ENCODE peak calls at places on chromosomes 13 and 19, in ten cellular contexts. One of them, this sample, is unnamed.

GRCh38 chr13:113398963-113399754 is 35.2 kb upstream of the GRTP1 start:
- DNase-seq in cardiac muscle cell: no peak
- DNase-seq in Calu3: no peak
- DNase-seq in astrocyte of the spinal cord: peak; percentile 81
- DNase-seq in tibial nerve: peak; percentile 12
- DNase-seq in retinal pigment epithelial cell: peak; percentile 35
- DNase-seq in IMR-90: no peak
- DNase-seq in GM12865: no peak
- DNase-seq in right atrium auricular region: no peak
- DNase-seq in PC-9: peak; percentile 45
- DNase-seq in this sample: no peak

GRCh38 chr19:35223856-35224505 is 4.6 kb downstream of the FAM187B start:
- DNase-seq in cardiac muscle cell: no peak
- DNase-seq in Calu3: no peak
- DNase-seq in astrocyte of the spinal cord: no peak
- DNase-seq in tibial nerve: no peak
- DNase-seq in retinal pigment epithelial cell: no peak
- DNase-seq in IMR-90: no peak
- DNase-seq in GM12865: no peak
- DNase-seq in right atrium auricular region: peak; percentile 38
- DNase-seq in PC-9: no peak
- DNase-seq in this sample: peak; percentile 10

GRCh38 chr13:109604894-109605293 is 181.5 kb downstream of the IRS2 start:
- DNase-seq in cardiac muscle cell: no peak
- DNase-seq in Calu3: no peak
- DNase-seq in astrocyte of the spinal cord: no peak
- DNase-seq in tibial nerve: no peak
- DNase-seq in retinal pigment epithelial cell: no peak
- DNase-seq in IMR-90: no peak
- DNase-seq in GM12865: no peak
- DNase-seq in right atrium auricular region: no peak
- DNase-seq in PC-9: no peak
- DNase-seq in this sample: no peak

GRCh38 chr19:9523885-9524474 is 14.5 kb downstream of the ZNF426 start:
- DNase-seq in cardiac muscle cell: no peak
- DNase-seq in Calu3: no peak
- DNase-seq in astrocyte of the spinal cord: peak; percentile 15
- DNase-seq in tibial nerve: no peak
- DNase-seq in retinal pigment epithelial cell: no peak
- DNase-seq in IMR-90: no peak
- DNase-seq in GM12865: no peak
- DNase-seq in right atrium auricular region: no peak
- DNase-seq in PC-9: no peak
- DNase-seq in this sample: no peak

GRCh38 chr19:43901395-43902390 is 33.4 kb downstream of the ZNF45 start:
- DNase-seq in cardiac muscle cell: peak; percentile 93
- DNase-seq in Calu3: peak; percentile 84
- DNase-seq in astrocyte of the spinal cord: peak; percentile 89
- DNase-seq in tibial nerve: peak; percentile 38
- DNase-seq in retinal pigment epithelial cell: peak; percentile 61
- DNase-seq in IMR-90: peak; percentile 88
- DNase-seq in GM12865: peak; percentile 87
- DNase-seq in right atrium auricular region: peak; percentile 69
- DNase-seq in PC-9: peak; percentile 68
- DNase-seq in this sample: peak; percentile 85

GRCh38 chr13:43301341-43301969 is 278.1 kb downstream of the DNAJC15 start:
- DNase-seq in cardiac muscle cell: no peak
- DNase-seq in Calu3: no peak
- DNase-seq in astrocyte of the spinal cord: no peak
- DNase-seq in tibial nerve: no peak
- DNase-seq in retinal pigment epithelial cell: no peak
- DNase-seq in IMR-90: peak; percentile 57
- DNase-seq in GM12865: no peak
- DNase-seq in right atrium auricular region: no peak
- DNase-seq in PC-9: no peak
- DNase-seq in this sample: no peak

GRCh38 chr19:34428549-34429285 is 536 bp downstream of the UBA2 start:
- DNase-seq in cardiac muscle cell: peak; percentile 46
- DNase-seq in Calu3: peak; percentile 5
- DNase-seq in astrocyte of the spinal cord: peak; percentile 33
- DNase-seq in tibial nerve: no peak
- DNase-seq in retinal pigment epithelial cell: no peak
- DNase-seq in IMR-90: peak; percentile 17
- DNase-seq in GM12865: peak; percentile 42
- DNase-seq in right atrium auricular region: no peak
- DNase-seq in PC-9: no peak
- DNase-seq in this sample: peak; percentile 68

GRCh38 chr13:113589961-113590339 is 5.4 kb downstream of the TFDP1 start:
- DNase-seq in cardiac muscle cell: no peak
- DNase-seq in Calu3: no peak
- DNase-seq in astrocyte of the spinal cord: no peak
- DNase-seq in tibial nerve: no peak
- DNase-seq in retinal pigment epithelial cell: no peak
- DNase-seq in IMR-90: no peak
- DNase-seq in GM12865: no peak
- DNase-seq in right atrium auricular region: no peak
- DNase-seq in PC-9: no peak
- DNase-seq in this sample: peak; percentile 7

GRCh38 chr19:21856751-21857150 is 20.8 kb upstream of the ZNF43 start:
- DNase-seq in cardiac muscle cell: no peak
- DNase-seq in Calu3: no peak
- DNase-seq in astrocyte of the spinal cord: no peak
- DNase-seq in tibial nerve: no peak
- DNase-seq in retinal pigment epithelial cell: no peak
- DNase-seq in IMR-90: no peak
- DNase-seq in GM12865: no peak
- DNase-seq in right atrium auricular region: no peak
- DNase-seq in PC-9: no peak
- DNase-seq in this sample: no peak

GRCh38 chr13:75581874-75582640 is 32.5 kb downstream of the UCHL3 start:
- DNase-seq in cardiac muscle cell: no peak
- DNase-seq in Calu3: no peak
- DNase-seq in astrocyte of the spinal cord: no peak
- DNase-seq in tibial nerve: no peak
- DNase-seq in retinal pigment epithelial cell: peak; percentile 39
- DNase-seq in IMR-90: peak; percentile 18
- DNase-seq in GM12865: no peak
- DNase-seq in right atrium auricular region: no peak
- DNase-seq in PC-9: no peak
- DNase-seq in this sample: no peak

GRCh38 chr13:39451301-39451700 is 151.7 kb downstream of the LHFPL6 start:
- DNase-seq in cardiac muscle cell: peak; percentile 71
- DNase-seq in Calu3: no peak
- DNase-seq in astrocyte of the spinal cord: peak; percentile 40
- DNase-seq in tibial nerve: no peak
- DNase-seq in retinal pigment epithelial cell: peak; percentile 47
- DNase-seq in IMR-90: peak; percentile 16
- DNase-seq in GM12865: no peak
- DNase-seq in right atrium auricular region: no peak
- DNase-seq in PC-9: no peak
- DNase-seq in this sample: no peak

GRCh38 chr19:14375582-14376291 is 5.5 kb upstream of the ADGRE5 start:
- DNase-seq in cardiac muscle cell: peak; percentile 19
- DNase-seq in Calu3: no peak
- DNase-seq in astrocyte of the spinal cord: no peak
- DNase-seq in tibial nerve: no peak
- DNase-seq in retinal pigment epithelial cell: no peak
- DNase-seq in IMR-90: peak; percentile 22
- DNase-seq in GM12865: no peak
- DNase-seq in right atrium auricular region: peak; percentile 66
- DNase-seq in PC-9: no peak
- DNase-seq in this sample: peak; percentile 18

GRCh38 chr13:90545070-90545840 is 802.2 kb upstream of the MIR17HG start:
- DNase-seq in cardiac muscle cell: peak; percentile 14
- DNase-seq in Calu3: peak; percentile 13
- DNase-seq in astrocyte of the spinal cord: no peak
- DNase-seq in tibial nerve: no peak
- DNase-seq in retinal pigment epithelial cell: no peak
- DNase-seq in IMR-90: no peak
- DNase-seq in GM12865: no peak
- DNase-seq in right atrium auricular region: no peak
- DNase-seq in PC-9: no peak
- DNase-seq in this sample: no peak

GRCh38 chr19:37654118-37654517 is 1.1 kb downstream of the ZFP30 start:
- DNase-seq in cardiac muscle cell: peak; percentile 21
- DNase-seq in Calu3: no peak
- DNase-seq in astrocyte of the spinal cord: peak; percentile 24
- DNase-seq in tibial nerve: no peak
- DNase-seq in retinal pigment epithelial cell: peak; percentile 7
- DNase-seq in IMR-90: no peak
- DNase-seq in GM12865: no peak
- DNase-seq in right atrium auricular region: no peak
- DNase-seq in PC-9: no peak
- DNase-seq in this sample: no peak

GRCh38 chr19:9531933-9532332 is 6.5 kb downstream of the ZNF426 start:
- DNase-seq in cardiac muscle cell: no peak
- DNase-seq in Calu3: no peak
- DNase-seq in astrocyte of the spinal cord: no peak
- DNase-seq in tibial nerve: no peak
- DNase-seq in retinal pigment epithelial cell: no peak
- DNase-seq in IMR-90: peak; percentile 45
- DNase-seq in GM12865: no peak
- DNase-seq in right atrium auricular region: no peak
- DNase-seq in PC-9: no peak
- DNase-seq in this sample: no peak

GRCh38 chr13:48081739-48082138 is 13.2 kb downstream of the MED4 start:
- DNase-seq in cardiac muscle cell: no peak
- DNase-seq in Calu3: no peak
- DNase-seq in astrocyte of the spinal cord: no peak
- DNase-seq in tibial nerve: no peak
- DNase-seq in retinal pigment epithelial cell: no peak
- DNase-seq in IMR-90: no peak
- DNase-seq in GM12865: no peak
- DNase-seq in right atrium auricular region: no peak
- DNase-seq in PC-9: no peak
- DNase-seq in this sample: no peak

GRCh38 chr13:48072304-48072703 is 22.6 kb downstream of the MED4 start:
- DNase-seq in cardiac muscle cell: no peak
- DNase-seq in Calu3: no peak
- DNase-seq in astrocyte of the spinal cord: no peak
- DNase-seq in tibial nerve: no peak
- DNase-seq in retinal pigment epithelial cell: no peak
- DNase-seq in IMR-90: no peak
- DNase-seq in GM12865: no peak
- DNase-seq in right atrium auricular region: no peak
- DNase-seq in PC-9: no peak
- DNase-seq in this sample: no peak

GRCh38 chr13:48074006-48074405 is 20.9 kb downstream of the MED4 start:
- DNase-seq in cardiac muscle cell: no peak
- DNase-seq in Calu3: no peak
- DNase-seq in astrocyte of the spinal cord: no peak
- DNase-seq in tibial nerve: no peak
- DNase-seq in retinal pigment epithelial cell: no peak
- DNase-seq in IMR-90: no peak
- DNase-seq in GM12865: no peak
- DNase-seq in right atrium auricular region: no peak
- DNase-seq in PC-9: no peak
- DNase-seq in this sample: no peak

GRCh38 chr13:48072787-48073186 is 22.1 kb downstream of the MED4 start:
- DNase-seq in cardiac muscle cell: no peak
- DNase-seq in Calu3: no peak
- DNase-seq in astrocyte of the spinal cord: no peak
- DNase-seq in tibial nerve: no peak
- DNase-seq in retinal pigment epithelial cell: no peak
- DNase-seq in IMR-90: no peak
- DNase-seq in GM12865: no peak
- DNase-seq in right atrium auricular region: no peak
- DNase-seq in PC-9: no peak
- DNase-seq in this sample: no peak

DNA sequence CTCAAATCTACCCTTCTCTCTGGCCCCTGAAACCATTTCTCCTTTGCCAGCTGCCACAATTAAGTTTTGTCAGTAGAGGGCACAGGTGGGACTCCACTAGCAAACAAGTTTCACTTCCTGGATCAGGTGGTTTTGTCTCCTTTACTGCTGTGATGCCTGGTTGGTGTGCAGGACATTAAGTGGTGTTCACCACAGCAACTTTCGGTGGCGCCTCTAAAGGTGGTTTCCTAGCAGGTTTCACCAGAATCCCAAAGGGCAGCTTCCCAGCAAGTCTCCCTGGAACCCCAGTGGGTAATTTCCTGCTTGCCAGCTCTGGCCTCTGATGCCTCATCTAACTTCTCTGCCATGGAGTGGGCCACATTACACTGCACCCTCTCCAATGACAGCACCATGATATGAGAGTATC is 16.6 kb downstream of the MED4 start:
- DNase-seq in cardiac muscle cell: no peak
- DNase-seq in Calu3: peak; percentile 14
- DNase-seq in astrocyte of the spinal cord: no peak
- DNase-seq in tibial nerve: no peak
- DNase-seq in retinal pigment epithelial cell: no peak
- DNase-seq in IMR-90: no peak
- DNase-seq in GM12865: peak; percentile 81
- DNase-seq in right atrium auricular region: no peak
- DNase-seq in PC-9: no peak
- DNase-seq in this sample: peak; percentile 48
- TF ChIP-seq CTCF in cardiac muscle cell: peak; percentile 27
- TF ChIP-seq CTCF in Calu3: no peak
- TF ChIP-seq CTCF in astrocyte of the spinal cord: peak; percentile 4
- TF ChIP-seq CTCF in tibial nerve: peak; percentile 9
- TF ChIP-seq CTCF in retinal pigment epithelial cell: peak; percentile 32
- TF ChIP-seq CTCF in IMR-90: no peak
- TF ChIP-seq CTCF in GM12865: peak; percentile 45
- TF ChIP-seq CTCF in right atrium auricular region: no peak
- TF ChIP-seq CTCF in PC-9: no peak
- TF ChIP-seq CTCF in this sample: peak; percentile 20

GRCh38 chr19:18999896-19000620 is 33.3 kb downstream of the SUGP2 start:
- DNase-seq in cardiac muscle cell: peak; percentile 14
- DNase-seq in Calu3: peak; percentile 7
- DNase-seq in astrocyte of the spinal cord: no peak
- DNase-seq in tibial nerve: no peak
- DNase-seq in retinal pigment epithelial cell: no peak
- DNase-seq in IMR-90: peak; percentile 10
- DNase-seq in GM12865: no peak
- DNase-seq in right atrium auricular region: no peak
- DNase-seq in PC-9: no peak
- DNase-seq in this sample: no peak
- TF ChIP-seq CTCF in cardiac muscle cell: peak; percentile 30
- TF ChIP-seq CTCF in Calu3: no peak
- TF ChIP-seq CTCF in astrocyte of the spinal cord: peak; percentile 46
- TF ChIP-seq CTCF in tibial nerve: no peak
- TF ChIP-seq CTCF in retinal pigment epithelial cell: peak; percentile 70
- TF ChIP-seq CTCF in IMR-90: peak; percentile 24
- TF ChIP-seq CTCF in GM12865: no peak
- TF ChIP-seq CTCF in right atrium auricular region: no peak
- TF ChIP-seq CTCF in PC-9: peak; percentile 55
- TF ChIP-seq CTCF in this sample: no peak

GRCh38 chr19:50658438-50659317 is 9.4 kb downstream of the C19orf81 start:
- DNase-seq in cardiac muscle cell: peak; percentile 91
- DNase-seq in Calu3: no peak
- DNase-seq in astrocyte of the spinal cord: peak; percentile 3
- DNase-seq in tibial nerve: no peak
- DNase-seq in retinal pigment epithelial cell: no peak
- DNase-seq in IMR-90: peak; percentile 64
- DNase-seq in GM12865: no peak
- DNase-seq in right atrium auricular region: no peak
- DNase-seq in PC-9: no peak
- DNase-seq in this sample: peak; percentile 78
- TF ChIP-seq CTCF in cardiac muscle cell: no peak
- TF ChIP-seq CTCF in Calu3: no peak
- TF ChIP-seq CTCF in astrocyte of the spinal cord: no peak
- TF ChIP-seq CTCF in tibial nerve: no peak
- TF ChIP-seq CTCF in retinal pigment epithelial cell: no peak
- TF ChIP-seq CTCF in IMR-90: no peak
- TF ChIP-seq CTCF in GM12865: no peak
- TF ChIP-seq CTCF in right atrium auricular region: no peak
- TF ChIP-seq CTCF in PC-9: no peak
- TF ChIP-seq CTCF in this sample: no peak

GRCh38 chr13:44879452-44880058 is 109.7 kb downstream of the NUFIP1 start:
- DNase-seq in cardiac muscle cell: peak; percentile 77
- DNase-seq in Calu3: peak; percentile 15
- DNase-seq in astrocyte of the spinal cord: peak; percentile 58
- DNase-seq in tibial nerve: no peak
- DNase-seq in retinal pigment epithelial cell: no peak
- DNase-seq in IMR-90: peak; percentile 64
- DNase-seq in GM12865: peak; percentile 65
- DNase-seq in right atrium auricular region: no peak
- DNase-seq in PC-9: no peak
- DNase-seq in this sample: peak; percentile 41
- TF ChIP-seq CTCF in cardiac muscle cell: peak; percentile 57
- TF ChIP-seq CTCF in Calu3: no peak
- TF ChIP-seq CTCF in astrocyte of the spinal cord: peak; percentile 43
- TF ChIP-seq CTCF in tibial nerve: peak; percentile 10
- TF ChIP-seq CTCF in retinal pigment epithelial cell: peak; percentile 49
- TF ChIP-seq CTCF in IMR-90: peak; percentile 53
- TF ChIP-seq CTCF in GM12865: peak; percentile 56
- TF ChIP-seq CTCF in right atrium auricular region: peak; percentile 56
- TF ChIP-seq CTCF in PC-9: peak; percentile 65
- TF ChIP-seq CTCF in this sample: peak; percentile 53

This sample was measured in GM10248.